ENCODE peak calls at places on chromosomes 3 and 15, in four cellular contexts. P is endothelial cell, Q is right cardiac atrium, F is SW480. V is an unnamed sample.
A peak's percentile ranks its signal among the peaks of the same experiment; 100 is the strongest.

GRCh38 chr3:142944346-142944745 is 19.1 kb downstream of the PAQR9 start:
- DNase-seq in P (no peak), Q (no peak), F (no peak), V (no peak)

GRCh38 chr3:111729087-111729846 is 129.8 kb upstream of the PHLDB2 start:
- DNase-seq in P (no peak), Q (peak; percentile 79), F (no peak), V (no peak)

GRCh38 chr3:71962561-71963240 is 177.8 kb upstream of the PROK2 start:
- DNase-seq in P (no peak), Q (no peak), F (peak; percentile 95), V (no peak)

GRCh38 chr3:69164296-69164695 is 41.9 kb upstream of the LMOD3 start:
- DNase-seq in P (no peak), Q (no peak), F (no peak), V (no peak)

GRCh38 chr3:24480497-24480896 is 14.2 kb downstream of the THRB start:
- DNase-seq in P (no peak), Q (no peak), F (no peak), V (no peak)

GRCh38 chr3:126439346-126439967 is 36.2 kb downstream of the ZXDC start:
- DNase-seq in P (no peak), Q (no peak), F (no peak), V (no peak)

GRCh38 chr3:101890716-101891115 is 41.4 kb downstream of the NFKBIZ start:
- DNase-seq in P (no peak), Q (no peak), F (no peak), V (no peak)

GRCh38 chr15:40879609-40880008 is 5.6 kb upstream of the RHOV start:
- DNase-seq in P (no peak), Q (no peak), F (peak; percentile 67), V (peak; percentile 74)

GRCh38 chr3:146903927-146904326 is 298.8 kb upstream of the PLSCR5 start:
- DNase-seq in P (no peak), Q (peak; percentile 13), F (no peak), V (no peak)

GRCh38 chr3:56835626-56836025 is 33.9 kb upstream of the ARHGEF3 start:
- DNase-seq in P (no peak), Q (no peak), F (no peak), V (no peak)

GRCh38 chr15:19973718-19974117 is 567.9 kb downstream of the GOLGA6L6 start:
- DNase-seq in P (no peak), Q (no peak), F (no peak), V (peak; percentile 4)

GRCh38 chr15:95162967-95163531 is 931.7 kb downstream of the MCTP2 start:
- DNase-seq in P (no peak), Q (no peak), F (no peak), V (no peak)

GRCh38 chr3:71873093-71873611 is 88.2 kb upstream of the PROK2 start:
- DNase-seq in P (no peak), Q (no peak), F (no peak), V (no peak)

GRCh38 chr15:40498418-40498817 is 27.6 kb downstream of the CHST14 start:
- DNase-seq in P (no peak), Q (no peak), F (no peak), V (no peak)

GRCh38 chr3:21942328-21942727 is 191.3 kb upstream of the ZNF385D start:
- DNase-seq in P (no peak), Q (no peak), F (no peak), V (no peak)

GRCh38 chr3:178532414-178532813 is 3.8 kb upstream of the KCNMB2 start:
- DNase-seq in P (no peak), Q (no peak), F (no peak), V (no peak)

GRCh38 chr3:50170689-50171088 is 15.6 kb downstream of the SEMA3F start:
- DNase-seq in P (no peak), Q (peak; percentile 81), F (peak; percentile 68), V (no peak)

GRCh38 chr3:72296477-72297111 is 511.6 kb upstream of the PROK2 start:
- DNase-seq in P (no peak), Q (no peak), F (no peak), V (no peak)

GRCh38 chr3:119352863-119353527 is 58.8 kb downstream of the ARHGAP31 start:
- DNase-seq in P (no peak), Q (no peak), F (peak; percentile 25), V (no peak)

GRCh38 chr3:172647823-172648222 is 63.0 kb downstream of the NCEH1 start:
- DNase-seq in P (no peak), Q (no peak), F (no peak), V (peak; percentile 23)

V was measured in LoVo.